ENCODE peak calls at places on chromosomes 12 and 14, in five cellular contexts. O, V, L, U and I are unnamed samples.

GRCh38 chr12:108567388-108567787 is 5.0 kb downstream of the ISCU start:
- DNase-seq in O (no peak), V (no peak), L (no peak), U (no peak), I (no peak)

GRCh38 chr14:74952195-74952665 is 3.2 kb downstream of the PGF start:
- DNase-seq in O (no peak), V (no peak), L (no peak), U (no peak), I (no peak)

GRCh38 chr12:69099201-69099837 is 140.1 kb upstream of the CPSF6 start:
- DNase-seq in O (no peak), V (no peak), L (no peak), U (no peak), I (no peak)

GRCh38 chr14:37588667-37588955 is 6.4 kb downstream of the FOXA1 start:
- DNase-seq in O (no peak), V (no peak), L (no peak), U (no peak), I (peak; percentile 70)

GRCh38 chr12:72989458-72989947 is 717.3 kb downstream of the TRHDE start:
- DNase-seq in O (no peak), V (no peak), L (no peak), U (no peak), I (no peak)

GRCh38 chr12:93336344-93336743 is 41.4 kb upstream of the NUDT4 start:
- DNase-seq in O (peak; percentile 49), V (peak; percentile 22), L (no peak), U (no peak), I (no peak)

GRCh38 chr14:68884031-68885030 is 91.5 kb upstream of the ZFP36L1 start:
- DNase-seq in O (peak; percentile 82), V (peak; percentile 96), L (peak; percentile 62), U (no peak), I (no peak)

GRCh38 chr14:95388699-95389098 is 69.0 kb upstream of the CLMN start:
- DNase-seq in O (no peak), V (no peak), L (no peak), U (no peak), I (no peak)

GRCh38 chr12:89414851-89415250 is 62.5 kb upstream of the DUSP6 start:
- DNase-seq in O (peak; percentile 3), V (peak; percentile 75), L (no peak), U (no peak), I (no peak)

GRCh38 chr14:96741151-96741977 is 55.8 kb upstream of the VRK1 start:
- DNase-seq in O (peak; percentile 37), V (peak; percentile 15), L (peak; percentile 60), U (peak; percentile 88), I (peak; percentile 23)

GRCh38 chr12:109900752-109901580 is 892 bp downstream of the TCHP start:
- DNase-seq in O (no peak), V (no peak), L (peak; percentile 33), U (no peak), I (no peak)

GRCh38 chr14:50410921-50411320 is 14.2 kb upstream of the CDKL1 start:
- DNase-seq in O (no peak), V (peak; percentile 85), L (no peak), U (no peak), I (no peak)

GRCh38 chr12:38872181-38872580 is 33.2 kb downstream of the CPNE8 start:
- DNase-seq in O (no peak), V (no peak), L (no peak), U (no peak), I (no peak)

GRCh38 chr14:31243860-31244259 is 36.3 kb upstream of the HECTD1 start:
- DNase-seq in O (peak; percentile 97), V (no peak), L (peak; percentile 75), U (no peak), I (no peak)

GRCh38 chr14:78254911-78255431 is 84.8 kb downstream of the NRXN3 start:
- DNase-seq in O (peak; percentile 43), V (no peak), L (peak; percentile 50), U (no peak), I (no peak)

GRCh38 chr12:53097564-53098353 is at the start of gene IGFBP6:
- DNase-seq in O (peak; percentile 55), V (peak; percentile 34), L (peak; percentile 45), U (peak; percentile 91), I (no peak)

GRCh38 chr14:100132161-100132902 is 27.1 kb downstream of the DEGS2 start:
- DNase-seq in O (no peak), V (no peak), L (no peak), U (peak; percentile 84), I (no peak)

GRCh38 chr12:53995311-53996187 is 4.4 kb upstream of the HOXC9 start:
- DNase-seq in O (peak; percentile 62), V (no peak), L (peak; percentile 57), U (peak; percentile 90), I (no peak)

GRCh38 chr12:75889214-75889613 is 142.4 kb downstream of the PHLDA1 start:
- DNase-seq in O (peak; percentile 52), V (no peak), L (no peak), U (no peak), I (no peak)
- H3K27ac ChIP-seq in O (peak overlapping the region; percentile 61), V (peak overlapping the region; percentile 34), L (no peak overlapping the region), U (no peak overlapping the region), I (no peak overlapping the region)

GRCh38 chr14:70827366-70828151 is 18.2 kb upstream of the MAP3K9 start:
- DNase-seq in O (peak; percentile 29), V (no peak), L (no peak), U (no peak), I (no peak)

GRCh38 chr14:70823281-70823680 is 14.0 kb upstream of the MAP3K9 start:
- DNase-seq in O (no peak), V (no peak), L (no peak), U (no peak), I (no peak)

GRCh38 chr14:70831382-70831781 is 22.1 kb upstream of the MAP3K9 start:
- DNase-seq in O (no peak), V (no peak), L (no peak), U (no peak), I (no peak)

GRCh38 chr14:70832536-70833305 is 23.4 kb upstream of the MAP3K9 start:
- DNase-seq in O (no peak), V (peak; percentile 34), L (no peak), U (no peak), I (no peak)

DNA sequence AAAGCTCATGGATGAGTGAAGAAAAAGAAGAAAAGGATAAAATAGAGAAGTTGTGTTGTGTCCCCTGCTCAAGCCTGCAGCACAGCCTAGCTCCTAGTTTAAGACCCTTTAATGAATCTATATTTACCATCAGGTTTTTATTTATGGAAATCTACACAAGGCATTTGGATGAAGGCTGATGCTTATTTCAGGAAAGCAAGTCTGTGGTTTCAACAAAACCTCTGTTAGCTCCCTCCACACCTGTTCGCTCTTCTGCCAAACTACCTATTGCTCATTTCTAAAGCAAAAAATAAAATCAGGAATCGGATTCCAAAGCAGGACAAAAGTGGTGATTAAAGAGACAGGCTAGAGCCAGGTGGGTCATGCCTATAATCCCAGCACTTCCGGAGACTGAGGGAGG is 18.9 kb upstream of the MAP3K9 start:
- DNase-seq in O (no peak), V (no peak), L (no peak), U (no peak), I (no peak)
- H3K27ac ChIP-seq in O (no peak overlapping the region), V (no peak overlapping the region), L (no peak overlapping the region), U (no peak overlapping the region), I (no peak overlapping the region)

GRCh38 chr12:31029466-31029865 is 44.2 kb upstream of the DDX11 start:
- DNase-seq in O (no peak), V (no peak), L (no peak), U (no peak), I (no peak)
- H3K27ac ChIP-seq in O (no peak overlapping the region), V (no peak overlapping the region), L (no peak overlapping the region), U (no peak overlapping the region), I (no peak overlapping the region)

GRCh38 chr12:50620975-50621360 is 116.2 kb downstream of the DIP2B start:
- DNase-seq in O (peak; percentile 62), V (no peak), L (no peak), U (no peak), I (no peak)

GRCh38 chr12:50620050-50620974 is 115.5 kb downstream of the DIP2B start:
- DNase-seq in O (peak; percentile 88), V (peak; percentile 95), L (peak; percentile 83), U (no peak), I (no peak)

GRCh38 chr12:50619610-50619958 is 114.8 kb downstream of the DIP2B start:
- DNase-seq in O (no peak), V (no peak), L (no peak), U (no peak), I (no peak)

GRCh38 chr12:50617657-50618056 is 112.9 kb downstream of the DIP2B start:
- DNase-seq in O (no peak), V (no peak), L (no peak), U (no peak), I (no peak)

DNA sequence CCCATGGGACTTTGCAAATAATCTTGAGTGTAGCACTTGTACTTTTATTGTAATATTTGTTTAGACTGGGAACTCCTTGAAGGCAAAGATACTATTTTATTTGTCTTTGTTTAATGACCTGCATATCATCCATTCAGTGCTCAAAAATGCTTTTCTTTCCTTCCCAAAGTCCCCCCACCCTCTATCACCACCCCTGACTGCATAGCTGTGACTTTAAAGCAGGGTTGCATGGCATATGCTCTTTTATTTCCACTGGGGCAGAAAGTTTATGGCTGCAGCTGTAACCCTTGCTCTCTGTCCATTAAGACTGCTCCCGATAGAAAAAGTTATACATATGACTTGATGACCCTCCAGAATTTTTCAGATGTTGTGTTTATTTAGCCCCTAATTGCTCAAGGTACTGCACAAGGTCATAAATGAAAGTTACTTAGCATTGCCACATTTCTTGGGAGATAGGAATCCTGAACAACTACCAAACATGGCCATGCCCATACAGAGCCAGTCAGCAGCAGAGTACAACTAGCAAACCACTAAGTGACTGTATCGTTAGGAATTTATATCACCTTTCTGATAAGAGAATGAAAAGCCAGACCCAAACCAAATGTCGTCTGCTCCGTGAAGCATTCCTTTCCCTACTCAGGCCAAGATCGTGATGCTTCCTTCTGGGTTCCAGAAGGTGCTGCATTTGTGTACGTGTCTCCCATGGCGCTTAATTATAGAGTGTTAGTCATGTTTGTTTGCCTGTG is 114.3 kb downstream of the DIP2B start:
- DNase-seq in O (peak; percentile 79), V (peak; percentile 57), L (peak; percentile 71), U (no peak), I (no peak)
- H3K27ac ChIP-seq in O (peak overlapping the region; percentile 76), V (peak overlapping the region; percentile 74), L (peak overlapping the region; percentile 93), U (no peak overlapping the region), I (no peak overlapping the region)

DNA sequence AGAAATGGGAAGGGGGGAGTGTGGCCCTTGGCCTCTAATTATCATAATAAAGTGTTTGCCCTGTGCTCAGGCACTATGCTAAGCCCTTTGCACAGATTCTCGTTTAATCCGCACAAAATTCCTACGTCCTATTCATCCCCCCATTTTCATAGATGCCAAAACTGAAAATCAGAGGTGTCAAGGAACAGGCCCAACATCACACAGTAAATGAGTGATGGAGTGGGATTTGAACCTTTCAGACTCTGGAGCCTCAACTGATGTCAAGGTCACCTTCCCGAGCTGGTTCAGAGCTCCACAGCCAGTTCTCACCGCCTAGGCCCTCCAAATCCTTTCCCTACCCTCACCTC is 80.7 kb downstream of the IRF2BPL start:
- DNase-seq in O (no peak), V (no peak), L (no peak), U (no peak), I (no peak)
- H3K27ac ChIP-seq in O (peak overlapping the region; percentile 11), V (peak overlapping the region; percentile 90), L (peak overlapping the region; percentile 100), U (peak overlapping the region; percentile 13), I (peak overlapping the region; percentile 78)